ENCODE peak calls at places on chromosomes 3 and 15, in nine cellular contexts. J is activated CD4-positive, CD25-positive, alpha-beta regulatory T cell; N is activated CD4-positive, alpha-beta T cell treated with anti-CD3 and anti-CD28 coated beads, Interleukin-2, amount 50 U/mL, for 1 hour; S is A549; E is head of caudate nucleus; O is NCI-H510A; R is stimulated activated CD4-positive, alpha-beta T cell treated with anti-CD3 and anti-CD28 coated beads, Interleukin-4, amount 100 ng/mL, for 48 hours; Q is activated effector memory CD4-positive, alpha-beta T cell treated with anti-CD3 and anti-CD28 coated beads, Interleukin-2, amount 50 U/mL, for 16 hours; D is EH. Y is an unnamed sample.

GRCh38 chr3:63278171-63278999 is at the start of gene SYNPR:
- DNase-seq in S (no peak), E (peak; percentile 4), D (no peak), O (no peak), R (no peak), N (no peak), J (no peak), Q (no peak), Y (no peak)

GRCh38 chr3:71585891-71586809 is 2.6 kb upstream of the FOXP1 start:
- DNase-seq in D (peak; percentile 68), Q (no peak), N (no peak), O (no peak), E (no peak), R (no peak), J (no peak), S (peak; percentile 46), Y (peak; percentile 30)

GRCh38 chr3:13198480-13198879 is 125.3 kb upstream of the IQSEC1 start:
- DNase-seq in J (no peak), S (no peak), R (no peak), O (no peak), D (no peak), Q (no peak), E (no peak), N (no peak), Y (no peak)

GRCh38 chr3:30421261-30421660 is 185.1 kb upstream of the TGFBR2 start:
- DNase-seq in O (no peak), E (no peak), Q (no peak), S (no peak), D (peak; percentile 80), R (no peak), J (no peak), N (no peak), Y (no peak)

GRCh38 chr3:158097571-158098553 is 8.4 kb downstream of the SHOX2 start:
- DNase-seq in J (peak; percentile 45), N (peak; percentile 66), R (peak; percentile 69), O (peak; percentile 70), E (no peak), S (peak; percentile 90), Q (peak; percentile 90), D (no peak), Y (peak; percentile 62)

GRCh38 chr3:119245778-119246177 is 5.1 kb upstream of the B4GALT4 start:
- DNase-seq in O (peak; percentile 12), J (no peak), N (no peak), R (no peak), E (no peak), D (no peak), Q (no peak), S (no peak), Y (no peak)

GRCh38 chr3:3170998-3171397 is 8.5 kb downstream of the CRBN start:
- DNase-seq in R (no peak), J (no peak), O (no peak), N (no peak), S (peak; percentile 44), D (peak; percentile 32), Q (no peak), E (no peak), Y (no peak)

GRCh38 chr15:88897456-88898194 is 2.3 kb upstream of the HAPLN3 start:
- DNase-seq in O (peak; percentile 57), E (peak; percentile 91), R (peak; percentile 78), Q (peak; percentile 94), D (peak; percentile 88), J (peak; percentile 58), S (peak; percentile 80), N (peak; percentile 81), Y (peak; percentile 38)

GRCh38 chr3:177263615-177264365 is 66.5 kb upstream of the TBL1XR1 start:
- DNase-seq in E (no peak), J (no peak), O (no peak), R (no peak), D (peak; percentile 40), Q (no peak), S (no peak), N (no peak), Y (no peak)

GRCh38 chr3:150147776-150148175 is 177.1 kb upstream of the PFN2 start:
- DNase-seq in N (no peak), E (no peak), D (peak; percentile 72), R (no peak), O (peak; percentile 84), S (no peak), J (no peak), Q (no peak), Y (no peak)

GRCh38 chr15:73110246-73110645 is 58.0 kb downstream of the NEO1 start:
- DNase-seq in E (no peak), S (no peak), O (no peak), Q (no peak), N (no peak), D (no peak), J (no peak), R (no peak), Y (no peak)

GRCh38 chr3:142875583-142876207 is 13.2 kb downstream of the PCOLCE2 start:
- DNase-seq in E (no peak), S (no peak), J (no peak), D (no peak), Q (no peak), N (no peak), O (no peak), R (no peak), Y (no peak)

GRCh38 chr3:129974451-129975331 is at the start of gene TRH:
- DNase-seq in D (no peak), R (no peak), S (no peak), N (no peak), O (no peak), E (no peak), J (no peak), Q (no peak), Y (no peak)

GRCh38 chr3:112688819-112689218 is 47.9 kb upstream of the CCDC80 start:
- DNase-seq in O (no peak), R (no peak), E (no peak), D (no peak), J (no peak), Q (no peak), S (peak; percentile 83), N (no peak), Y (no peak)

GRCh38 chr3:161081675-161082462 is 23.3 kb downstream of the B3GALNT1 start:
- DNase-seq in Q (no peak), E (no peak), J (no peak), S (no peak), R (no peak), O (no peak), D (no peak), N (no peak), Y (no peak)

GRCh38 chr3:78204977-78205376 is 1165.1 kb downstream of the ROBO2 start:
- DNase-seq in D (peak; percentile 76), J (no peak), O (no peak), Q (no peak), R (no peak), E (peak; percentile 12), N (no peak), S (no peak), Y (no peak)

GRCh38 chr3:184727357-184728060 is 15.6 kb upstream of the MAGEF1 start:
- DNase-seq in S (peak; percentile 68), D (peak; percentile 81), N (peak; percentile 38), E (peak; percentile 48), Q (peak; percentile 72), R (no peak), O (peak; percentile 83), J (no peak), Y (peak; percentile 29)

GRCh38 chr3:48408823-48409281 is 21.0 kb downstream of the PLXNB1 start:
- DNase-seq in N (no peak), S (no peak), R (no peak), J (no peak), E (no peak), O (no peak), Q (peak; percentile 58), D (no peak), Y (no peak)

GRCh38 chr15:68994981-68995753 is 19.3 kb upstream of the NOX5 start:
- DNase-seq in N (no peak), D (no peak), J (no peak), E (no peak), O (no peak), S (no peak), Q (no peak), R (no peak), Y (no peak)